ENCODE peak calls at places on chromosomes 5 and 9, in ten cellular contexts. U is A549, H is prostate gland, J is H1, F is IMR-90, T is transverse colon, O is HCT116, B is ovary, P is Peyer's patch, C is body of pancreas. L is an unnamed sample.

GRCh38 chr5:155727512-155728145 is 599.3 kb upstream of the SGCD start:
- DNase-seq in C (no peak), P (no peak), O (no peak), B (no peak), F (no peak), J (peak; percentile 63), T (no peak), U (peak; percentile 20), H (no peak), L (no peak)

GRCh38 chr5:67493676-67494075 is 297.1 kb upstream of the CD180 start:
- DNase-seq in H (peak; percentile 38), U (peak; percentile 26), F (no peak), J (no peak), P (no peak), T (peak; percentile 54), B (no peak), C (peak; percentile 29), O (peak; percentile 3), L (no peak)

GRCh38 chr5:131974622-131974955 is 29.1 kb upstream of the MEIKIN start:
- DNase-seq in O (no peak), T (no peak), C (no peak), H (no peak), B (no peak), F (no peak), P (no peak), U (no peak), J (peak; percentile 44), L (no peak)

GRCh38 chr5:976849-977751 is 31.5 kb upstream of the NKD2 start:
- DNase-seq in H (no peak), J (no peak), C (no peak), U (no peak), O (no peak), F (no peak), P (no peak), B (no peak), T (no peak), L (no peak)

GRCh38 chr5:3139596-3139995 is 388.1 kb upstream of the IRX2 start:
- DNase-seq in J (no peak), T (no peak), B (no peak), P (no peak), U (no peak), O (no peak), F (no peak), H (no peak), C (no peak), L (no peak)

GRCh38 chr9:21160178-21160577 is 6.3 kb downstream of the IFNA21 start:
- DNase-seq in O (no peak), T (no peak), P (peak; percentile 28), B (no peak), J (no peak), C (peak; percentile 7), H (no peak), F (no peak), U (no peak), L (no peak)

GRCh38 chr5:105392710-105393149 is 1830.1 kb upstream of the NUDT12 start:
- DNase-seq in T (no peak), J (no peak), F (no peak), O (peak; percentile 81), H (no peak), U (no peak), C (no peak), B (no peak), P (no peak), L (no peak)

GRCh38 chr9:109950710-109951443 is 170.9 kb downstream of the PALM2AKAP2 start:
- DNase-seq in C (no peak), U (no peak), H (no peak), F (no peak), T (no peak), O (no peak), P (no peak), J (no peak), B (no peak), L (no peak)

GRCh38 chr5:82255844-82256243 is 22.3 kb downstream of the RPS23 start:
- DNase-seq in J (no peak), C (no peak), P (no peak), F (no peak), T (no peak), U (no peak), O (no peak), H (no peak), B (no peak), L (no peak)

GRCh38 chr5:117594165-117594564 is 1019.5 kb upstream of the SEMA6A start:
- DNase-seq in U (no peak), B (peak; percentile 28), P (no peak), J (no peak), C (peak; percentile 11), T (no peak), O (no peak), F (no peak), H (no peak), L (no peak)

GRCh38 chr5:178205749-178206047 is 1.4 kb downstream of the HNRNPAB start:
- DNase-seq in B (no peak), T (no peak), J (no peak), F (no peak), P (no peak), O (no peak), C (no peak), U (no peak), H (no peak), L (no peak)
- TF ChIP-seq POLR2A in B (no peak), T (no peak), J (no peak), F (no peak), P (no peak), O (no peak), C (no peak), U (no peak), H (no peak), L (no peak)

DNA sequence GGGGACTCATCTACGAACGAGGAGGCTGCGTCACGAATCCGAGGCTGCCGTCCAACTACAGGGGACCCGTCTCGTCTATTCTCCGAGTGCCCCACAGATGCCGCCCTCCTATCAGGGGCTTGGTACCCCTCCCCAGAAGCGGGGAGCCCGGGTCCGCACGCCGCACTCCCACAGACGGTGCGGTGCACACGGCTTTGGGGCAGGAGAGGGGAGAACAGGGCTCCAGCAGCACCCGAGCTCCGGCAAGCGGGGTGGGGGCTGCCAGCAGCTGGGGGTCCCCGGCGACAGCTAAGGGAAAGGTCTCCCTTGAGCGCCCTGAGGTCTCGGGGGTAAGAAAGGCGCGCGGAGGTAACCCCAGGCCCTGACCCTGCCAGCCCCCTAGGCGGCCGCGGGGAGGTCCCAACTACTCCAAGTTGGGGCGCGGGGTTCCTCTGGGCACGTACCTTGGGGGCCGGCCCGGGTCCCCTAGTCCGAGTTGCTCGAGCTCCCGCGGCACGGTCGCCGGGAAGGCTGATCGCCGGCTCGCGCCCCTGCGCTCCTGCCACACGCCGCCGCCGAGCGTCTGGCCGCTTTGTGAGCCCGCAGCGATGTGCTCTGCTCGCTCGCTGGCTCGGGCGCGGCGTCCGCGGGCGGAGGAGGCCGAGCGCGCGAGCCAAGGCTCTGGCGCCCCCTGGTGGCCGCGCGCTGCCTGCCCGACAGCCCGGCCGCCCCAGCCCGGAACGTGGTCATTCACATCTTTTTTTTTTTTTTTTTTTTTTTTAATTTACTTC is at the start of gene SPOCK1:
- DNase-seq in T (peak; percentile 65), B (no peak), J (peak; percentile 87), H (peak; percentile 68), C (peak; percentile 72), O (peak; percentile 12), P (no peak), U (peak; percentile 75), F (peak; percentile 63), L (peak; percentile 95)
- TF ChIP-seq POLR2A in T (no peak), B (no peak), J (no peak), H (no peak), C (no peak), O (no peak), P (no peak), U (no peak), F (no peak), L (no peak)

GRCh38 chr5:138504799-138505198 is 38.2 kb downstream of the ETF1 start:
- DNase-seq in P (no peak), B (no peak), F (no peak), J (no peak), U (no peak), T (no peak), H (peak; percentile 87), O (no peak), C (peak; percentile 52), L (no peak)
- TF ChIP-seq POLR2A in P (no peak), B (no peak), F (no peak), J (no peak), U (no peak), T (no peak), H (peak; percentile 9), O (no peak), C (no peak), L (no peak)

DNA sequence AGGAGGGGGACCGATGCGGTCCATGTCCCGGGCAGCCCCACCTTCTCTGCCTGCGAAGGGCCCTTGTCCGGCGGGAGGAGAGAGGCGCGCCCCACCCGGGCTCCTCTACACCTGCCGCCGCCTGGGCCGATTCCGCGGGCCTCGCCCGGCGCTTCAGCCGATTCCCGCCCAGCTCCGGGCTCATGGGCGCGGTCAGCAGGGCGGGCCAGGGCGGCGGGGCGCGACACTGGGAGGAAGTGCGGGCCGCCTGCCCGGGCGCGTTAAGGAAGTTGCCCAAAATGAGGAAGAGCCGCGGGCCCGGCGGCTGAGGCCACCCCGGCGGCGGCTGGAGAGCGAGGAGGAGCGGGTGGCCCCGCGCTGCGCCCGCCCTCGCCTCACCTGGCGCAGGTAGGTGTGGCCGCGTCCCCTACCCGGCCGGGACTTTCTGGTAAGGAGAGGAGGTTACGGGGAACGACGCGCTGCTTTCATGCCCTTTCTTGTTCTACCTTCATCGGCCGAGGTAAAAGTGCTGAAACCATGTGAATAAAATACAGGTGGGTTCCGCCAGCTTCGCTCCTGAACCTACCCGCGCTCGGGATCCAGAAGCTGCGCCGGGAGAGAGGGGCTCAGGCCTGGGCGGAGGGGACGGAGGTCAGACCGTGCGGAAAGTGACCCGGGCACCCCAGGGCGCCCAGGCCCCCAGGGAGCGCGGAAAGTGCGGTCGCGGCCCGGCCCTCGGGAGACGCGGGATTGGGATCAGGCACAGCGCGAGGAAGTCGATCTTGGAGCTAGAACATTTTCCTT is at the start of gene SYK:
- DNase-seq in C (peak; percentile 80), F (no peak), H (peak; percentile 27), J (peak; percentile 74), T (peak; percentile 87), B (no peak), O (no peak), P (peak; percentile 69), U (no peak), L (no peak)
- TF ChIP-seq POLR2A in C (peak; percentile 59), F (no peak), H (peak; percentile 37), J (no peak), T (peak; percentile 87), B (no peak), O (no peak), P (peak; percentile 82), U (no peak), L (no peak)

GRCh38 chr9:96418920-96419690 is 935 bp upstream of the ZNF367 start:
- DNase-seq in B (no peak), U (peak; percentile 80), O (no peak), H (peak; percentile 44), P (peak; percentile 76), F (peak; percentile 13), C (peak; percentile 62), T (peak; percentile 86), J (peak; percentile 85), L (peak; percentile 78)
- TF ChIP-seq POLR2A in B (no peak), U (peak; percentile 30), O (peak; percentile 14), H (peak; percentile 44), P (peak; percentile 82), F (peak; percentile 57), C (peak; percentile 50), T (peak; percentile 90), J (no peak), L (peak; percentile 61)

GRCh38 chr5:179822444-179822990 is 1.8 kb downstream of the SQSTM1 start:
- DNase-seq in O (no peak), C (no peak), U (no peak), T (no peak), H (no peak), F (no peak), J (no peak), B (no peak), P (no peak), L (no peak)
- TF ChIP-seq POLR2A in O (no peak), C (peak; percentile 12), U (peak; percentile 21), T (no peak), H (no peak), F (no peak), J (no peak), B (no peak), P (no peak), L (no peak)